ENCODE peak calls at places on chromosomes 2 and 18, in eight cellular contexts. X is NCI-H69; Z is stimulated activated naive CD4-positive, alpha-beta T cell; B is ecto neural progenitor cell; H is mesenchymal stem cell; T is activated CD4-positive, alpha-beta T cell treated with anti-CD3 and anti-CD28 coated beads for 48 hours; J is ELF-1; W is H9. Q is an unnamed sample.
A peak's percentile ranks its signal among the peaks of the same experiment; 100 is the strongest.

GRCh38 chr2:39304729-39305128 is 61.0 kb upstream of the CDKL4 start:
- DNase-seq in T (no peak), J (no peak), X (no peak), H (peak; percentile 29), B (no peak), Z (no peak), W (no peak), Q (no peak)

GRCh38 chr2:152098033-152098797 is 629 bp downstream of the CACNB4 start:
- DNase-seq in T (peak; percentile 7), H (no peak), W (peak; percentile 59), B (peak; percentile 72), J (peak; percentile 52), X (peak; percentile 20), Z (no peak), Q (peak; percentile 38)

GRCh38 chr2:109447251-109447661 is 166.5 kb downstream of the SEPTIN10 start:
- DNase-seq in X (no peak), H (peak; percentile 87), T (no peak), B (no peak), J (no peak), Z (no peak), W (no peak), Q (no peak)

GRCh38 chr18:79548077-79548450 is 131.5 kb upstream of the CTDP1 start:
- DNase-seq in X (no peak), J (no peak), H (no peak), T (no peak), B (no peak), W (peak; percentile 22), Z (no peak), Q (no peak)

GRCh38 chr18:26262156-26262555 is 35.9 kb downstream of the TAF4B start:
- DNase-seq in W (no peak), J (no peak), T (no peak), X (no peak), Z (no peak), B (no peak), H (no peak), Q (no peak)

GRCh38 chr18:52992041-52992440 is 652.0 kb downstream of the DCC start:
- DNase-seq in W (peak; percentile 41), X (peak; percentile 66), B (peak; percentile 44), T (no peak), Z (no peak), H (no peak), J (peak; percentile 1), Q (peak; percentile 1)

GRCh38 chr2:230520875-230521155 is 104.8 kb downstream of the SP100 start:
- DNase-seq in W (no peak), B (no peak), H (no peak), X (no peak), J (no peak), Z (no peak), T (no peak), Q (no peak)

GRCh38 chr2:101063753-101064502 is 61.8 kb downstream of the RPL31 start:
- DNase-seq in W (no peak), B (no peak), T (no peak), J (no peak), H (peak; percentile 24), X (no peak), Z (no peak), Q (no peak)

GRCh38 chr2:13522917-13523821 is 806.4 kb downstream of the TRIB2 start:
- DNase-seq in J (no peak), Z (no peak), X (peak; percentile 30), B (no peak), H (no peak), W (no peak), T (no peak), Q (no peak)

GRCh38 chr2:173280853-173281252 is 73.8 kb upstream of the CDCA7 start:
- DNase-seq in X (no peak), T (no peak), B (no peak), W (no peak), H (no peak), J (no peak), Z (no peak), Q (no peak)

GRCh38 chr2:67445652-67446268 is 48.6 kb downstream of the ETAA1 start:
- DNase-seq in J (no peak), X (peak; percentile 66), W (no peak), H (peak; percentile 48), T (no peak), B (no peak), Z (no peak), Q (no peak)

GRCh38 chr2:161208527-161209139 is 48.4 kb downstream of the TANK start:
- DNase-seq in B (no peak), T (no peak), W (peak; percentile 27), H (peak; percentile 78), J (peak; percentile 10), X (no peak), Z (no peak), Q (no peak)

GRCh38 chr2:134287323-134287722 is 33.5 kb downstream of the MGAT5 start:
- DNase-seq in B (no peak), W (no peak), X (no peak), J (no peak), Z (no peak), T (peak; percentile 40), H (no peak), Q (no peak)

GRCh38 chr18:59340817-59341216 is 18.2 kb downstream of the LMAN1 start:
- DNase-seq in T (no peak), H (no peak), Z (no peak), W (no peak), X (no peak), J (no peak), B (no peak), Q (no peak)

GRCh38 chr2:46974174-46974573 is 58.6 kb upstream of the MCFD2 start:
- DNase-seq in T (no peak), W (no peak), Z (no peak), H (no peak), B (no peak), X (no peak), J (no peak), Q (no peak)

GRCh38 chr2:149747456-149747855 is 159.9 kb upstream of the MMADHC start:
- DNase-seq in Z (no peak), J (no peak), H (no peak), X (peak; percentile 13), T (no peak), B (no peak), W (no peak), Q (no peak)

GRCh38 chr2:23287250-23287704 is 97.7 kb upstream of the KLHL29 start:
- DNase-seq in Z (no peak), X (no peak), J (peak; percentile 67), W (no peak), B (no peak), H (peak; percentile 66), T (no peak), Q (no peak)

GRCh38 chr2:38751847-38752410 is 768 bp upstream of the SRSF7 start:
- DNase-seq in H (no peak), B (no peak), T (peak; percentile 50), J (peak; percentile 76), X (peak; percentile 43), Z (no peak), W (no peak), Q (no peak)

GRCh38 chr2:133054297-133054696 is 384.3 kb upstream of the LYPD1 start:
- DNase-seq in W (no peak), B (no peak), J (peak; percentile 10), H (no peak), X (no peak), T (no peak), Z (no peak), Q (no peak)

GRCh38 chr2:216362730-216363129 is 9.6 kb downstream of the MARCHF4 start:
- DNase-seq in B (no peak), J (no peak), X (peak; percentile 68), Z (no peak), T (no peak), H (peak; percentile 85), W (no peak), Q (no peak)

GRCh38 chr2:134402385-134402784 is 148.5 kb downstream of the MGAT5 start:
- DNase-seq in W (no peak), X (peak; percentile 4), J (no peak), T (no peak), B (no peak), H (peak; percentile 46), Z (no peak), Q (no peak)

GRCh38 chr2:151781642-151782041 is 46.6 kb downstream of the ARL5A start:
- DNase-seq in B (no peak), Z (no peak), W (no peak), X (no peak), H (no peak), T (no peak), J (no peak), Q (no peak)

GRCh38 chr2:9430316-9431293 is 7.2 kb downstream of the CPSF3 start:
- DNase-seq in B (no peak), J (no peak), T (no peak), X (no peak), Z (no peak), H (peak; percentile 62), W (no peak), Q (no peak)

GRCh38 chr2:186891219-186891621 is 42.2 kb upstream of the ZSWIM2 start:
- DNase-seq in H (peak; percentile 33), B (no peak), Z (no peak), W (no peak), X (peak; percentile 85), J (no peak), T (no peak), Q (no peak)

GRCh38 chr2:135473567-135473966 is 57.5 kb downstream of the ZRANB3 start:
- DNase-seq in Z (no peak), H (peak; percentile 41), W (no peak), B (no peak), T (peak; percentile 20), J (peak; percentile 6), X (peak; percentile 13), Q (peak; percentile 47)

GRCh38 chr18:11808001-11808855 is 43.0 kb upstream of the CHMP1B start:
- DNase-seq in H (peak; percentile 31), J (peak; percentile 85), W (peak; percentile 77), X (no peak), Z (no peak), B (no peak), T (no peak), Q (no peak)

GRCh38 chr2:109057686-109058085 is 68.7 kb upstream of the EDAR start:
- DNase-seq in Z (no peak), B (peak; percentile 51), J (peak; percentile 55), W (no peak), T (no peak), H (no peak), X (no peak), Q (no peak)

GRCh38 chr2:144708641-144709040 is 188.7 kb upstream of the ZEB2 start:
- DNase-seq in J (no peak), W (no peak), X (no peak), Z (no peak), H (no peak), T (no peak), B (no peak), Q (no peak)

GRCh38 chr18:9825571-9826073 is 60.2 kb upstream of the TXNDC2 start:
- DNase-seq in H (peak; percentile 89), W (no peak), B (no peak), Z (no peak), J (no peak), X (peak; percentile 89), T (no peak), Q (peak; percentile 94)

GRCh38 chr18:48831802-48832201 is 119.0 kb downstream of the SMAD7 start:
- DNase-seq in T (no peak), H (no peak), J (no peak), X (no peak), Z (no peak), W (no peak), B (no peak), Q (no peak)

GRCh38 chr2:210899131-210899530 is 342.7 kb downstream of the CPS1 start:
- DNase-seq in T (no peak), B (no peak), X (no peak), J (no peak), Z (no peak), H (peak; percentile 7), W (no peak), Q (no peak)

Q was measured in KBM-7.